ENCODE peak calls at places on chromosome 2, in six cellular contexts. R is ascending aorta, J is T-cell, N is heart left ventricle, L is GM12865, Z is mammary epithelial cell. I is an unnamed sample.

GRCh38 chr2:95374916-95375471 is 27.5 kb upstream of the FAHD2A start:
- DNase-seq in R (no peak), J (no peak), N (no peak), L (no peak), Z (no peak), I (no peak)

GRCh38 chr2:129482626-129483025 is 496.8 kb upstream of the RAB6C start:
- DNase-seq in R (no peak), J (no peak), N (no peak), L (no peak), Z (no peak), I (no peak)

GRCh38 chr2:231168460-231169139 is 29.8 kb upstream of the ARMC9 start:
- DNase-seq in R (no peak), J (no peak), N (no peak), L (no peak), Z (no peak), I (no peak)

GRCh38 chr2:159188449-159188848 is 98.1 kb downstream of the WDSUB1 start:
- DNase-seq in R (no peak), J (no peak), N (no peak), L (no peak), Z (no peak), I (no peak)

GRCh38 chr2:21890041-21890440 is 766.3 kb downstream of the TDRD15 start:
- DNase-seq in R (no peak), J (no peak), N (no peak), L (no peak), Z (no peak), I (no peak)

GRCh38 chr2:200756618-200757321 is 54.9 kb upstream of the BZW1 start:
- DNase-seq in R (no peak), J (no peak), N (no peak), L (no peak), Z (peak), I (peak)

GRCh38 chr2:226256237-226256636 is 543.4 kb downstream of the IRS1 start:
- DNase-seq in R (no peak), J (no peak), N (no peak), L (no peak), Z (peak), I (peak)

GRCh38 chr2:102044235-102044920 is 52.6 kb downstream of the IL1R2 start:
- DNase-seq in R (no peak), J (no peak), N (no peak), L (no peak), Z (no peak), I (no peak)

GRCh38 chr2:209946539-209946938 is 55.9 kb upstream of the RPE start:
- DNase-seq in R (no peak), J (no peak), N (no peak), L (no peak), Z (no peak), I (no peak)

GRCh38 chr2:15176604-15177003 is 384.5 kb downstream of the NBAS start:
- DNase-seq in R (no peak), J (no peak), N (no peak), L (no peak), Z (no peak), I (no peak)

GRCh38 chr2:174554514-174555119 is 43.0 kb downstream of the WIPF1 start:
- DNase-seq in R (no peak), J (no peak), N (no peak), L (peak), Z (no peak), I (peak)

GRCh38 chr2:85564144-85564563 is 2.9 kb upstream of the GGCX start:
- DNase-seq in R (no peak), J (no peak), N (no peak), L (peak), Z (no peak), I (no peak)

GRCh38 chr2:11974573-11974972 is 228.1 kb downstream of the LPIN1 start:
- DNase-seq in R (no peak), J (no peak), N (no peak), L (no peak), Z (no peak), I (no peak)

GRCh38 chr2:56624181-56624580 is 440.4 kb downstream of the CCDC85A start:
- DNase-seq in R (no peak), J (no peak), N (no peak), L (no peak), Z (no peak), I (no peak)

I was measured in kidney tubule cell.